ENCODE peak calls at places on chromosomes 5 and 9, in five cellular contexts. One of them, this sample, is unnamed.

GRCh38 chr5:143514915-143515314 is 111.4 kb upstream of the NR3C1 start:
- DNase-seq in A549: no peak
- DNase-seq in IMR-90: peak
- DNase-seq in GM12878: no peak
- DNase-seq in K562: no peak
- DNase-seq in this sample: no peak

GRCh38 chr5:18653216-18653752 is 1019.0 kb downstream of the TAF11L14 start:
- DNase-seq in GM12878: peak
- DNase-seq in A549: no peak
- DNase-seq in IMR-90: no peak
- DNase-seq in K562: no peak
- DNase-seq in this sample: no peak

GRCh38 chr9:23321049-23321448 is 505.0 kb downstream of the ELAVL2 start:
- DNase-seq in GM12878: no peak
- DNase-seq in IMR-90: no peak
- DNase-seq in K562: no peak
- DNase-seq in A549: no peak
- DNase-seq in this sample: no peak

GRCh38 chr5:14849516-14850294 is 21.9 kb downstream of the ANKH start:
- DNase-seq in K562: no peak
- DNase-seq in IMR-90: no peak
- DNase-seq in GM12878: no peak
- DNase-seq in A549: no peak
- DNase-seq in this sample: no peak

GRCh38 chr5:107633171-107633901 is 37.4 kb downstream of the EFNA5 start:
- DNase-seq in GM12878: no peak
- DNase-seq in K562: no peak
- DNase-seq in A549: no peak
- DNase-seq in IMR-90: peak
- DNase-seq in this sample: no peak

GRCh38 chr5:134304306-134304705 is 62.7 kb downstream of the CDKL3 start:
- DNase-seq in GM12878: no peak
- DNase-seq in A549: no peak
- DNase-seq in IMR-90: no peak
- DNase-seq in K562: no peak
- DNase-seq in this sample: no peak

GRCh38 chr9:638152-638551 is 203.3 kb upstream of the DMRT1 start:
- DNase-seq in GM12878: no peak
- DNase-seq in K562: no peak
- DNase-seq in A549: no peak
- DNase-seq in IMR-90: no peak
- DNase-seq in this sample: no peak

GRCh38 chr5:172800088-172800551 is 29.1 kb upstream of the DUSP1 start:
- DNase-seq in K562: no peak
- DNase-seq in A549: no peak
- DNase-seq in IMR-90: peak
- DNase-seq in GM12878: no peak
- DNase-seq in this sample: no peak

GRCh38 chr9:112810696-112811490 is 60.3 kb downstream of the SNX30 start:
- DNase-seq in A549: no peak
- DNase-seq in IMR-90: no peak
- DNase-seq in GM12878: no peak
- DNase-seq in K562: peak
- DNase-seq in this sample: no peak

DNA sequence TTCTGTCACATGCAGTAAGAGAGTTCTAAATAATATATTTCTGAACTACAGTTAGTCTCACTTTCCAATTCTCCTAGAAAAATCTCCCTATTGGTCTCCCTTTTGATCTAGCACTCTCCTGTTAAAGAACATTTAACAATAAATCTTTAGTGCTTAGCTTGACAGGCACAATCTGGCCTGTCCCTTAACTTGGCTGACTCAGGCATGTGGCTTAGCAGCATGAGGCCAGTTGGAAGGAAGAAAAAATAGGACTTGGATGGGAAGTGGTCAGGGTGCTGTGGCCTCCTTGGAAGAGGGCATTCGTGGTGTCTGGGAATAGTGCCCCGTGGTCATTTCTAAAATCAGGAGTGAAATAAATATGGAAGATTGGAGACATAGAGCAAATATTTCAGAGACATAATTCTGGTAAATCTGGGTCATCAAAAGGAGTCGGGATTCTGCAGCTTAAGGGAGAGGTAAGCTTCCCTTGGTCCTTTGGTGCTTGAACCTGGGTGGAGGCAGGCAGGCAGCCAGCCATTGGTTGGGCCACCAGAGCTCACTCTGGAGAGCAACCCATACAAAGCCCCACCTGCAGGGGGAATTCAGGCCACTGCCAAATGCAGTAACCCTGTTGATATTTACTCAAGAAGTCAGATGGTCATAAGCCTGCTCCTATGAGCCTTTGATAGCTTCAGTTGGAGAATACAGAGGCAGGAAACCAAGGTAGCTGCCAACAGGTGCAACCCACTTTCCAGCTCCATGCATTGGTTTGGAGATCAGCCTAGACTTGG is 28.8 kb upstream of the TLE4 start:
- DNase-seq in K562: no peak
- DNase-seq in A549: no peak
- DNase-seq in GM12878: no peak
- DNase-seq in IMR-90: no peak
- DNase-seq in this sample: no peak
- TF ChIP-seq RCOR1 in K562: no peak
- TF ChIP-seq RCOR1 in A549: no peak
- TF ChIP-seq RCOR1 in GM12878: no peak
- TF ChIP-seq RCOR1 in IMR-90: no peak
- TF ChIP-seq RCOR1 in this sample: no peak

GRCh38 chr5:19734706-19735240 is 253.2 kb downstream of the CDH18 start:
- DNase-seq in K562: no peak
- DNase-seq in GM12878: no peak
- DNase-seq in IMR-90: no peak
- DNase-seq in A549: no peak
- DNase-seq in this sample: no peak
- TF ChIP-seq RCOR1 in K562: no peak
- TF ChIP-seq RCOR1 in GM12878: no peak
- TF ChIP-seq RCOR1 in IMR-90: no peak
- TF ChIP-seq RCOR1 in A549: no peak
- TF ChIP-seq RCOR1 in this sample: no peak

DNA sequence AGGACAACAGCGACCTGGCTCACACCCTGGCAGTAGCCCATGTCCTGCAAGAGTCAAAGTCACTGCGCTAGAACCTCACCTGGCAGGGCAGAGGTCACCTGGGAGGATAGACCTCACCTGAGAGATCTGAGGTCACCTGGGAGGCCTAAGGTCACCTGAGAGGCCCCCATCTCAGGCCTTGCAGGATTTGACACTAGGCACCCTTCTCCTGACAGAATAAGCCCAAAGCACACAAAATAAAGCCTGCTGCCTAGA is 75.2 kb upstream of the SPTLC1 start:
- DNase-seq in GM12878: no peak
- DNase-seq in IMR-90: no peak
- DNase-seq in A549: no peak
- DNase-seq in K562: no peak
- DNase-seq in this sample: no peak
- TF ChIP-seq RCOR1 in GM12878: no peak
- TF ChIP-seq RCOR1 in IMR-90: no peak
- TF ChIP-seq RCOR1 in A549: no peak
- TF ChIP-seq RCOR1 in K562: no peak
- TF ChIP-seq RCOR1 in this sample: no peak

GRCh38 chr5:124659798-124660197 is 86.6 kb downstream of the ZNF608 start:
- DNase-seq in IMR-90: no peak
- DNase-seq in A549: no peak
- DNase-seq in K562: no peak
- DNase-seq in GM12878: no peak
- DNase-seq in this sample: no peak

GRCh38 chr5:124663101-124663506 is 83.3 kb downstream of the ZNF608 start:
- DNase-seq in IMR-90: no peak
- DNase-seq in K562: peak
- DNase-seq in GM12878: no peak
- DNase-seq in A549: no peak
- DNase-seq in this sample: no peak

GRCh38 chr5:124662261-124662781 is 84.1 kb downstream of the ZNF608 start:
- DNase-seq in GM12878: no peak
- DNase-seq in A549: peak
- DNase-seq in K562: peak
- DNase-seq in IMR-90: no peak
- DNase-seq in this sample: no peak

GRCh38 chr5:124660229-124661093 is 86.0 kb downstream of the ZNF608 start:
- DNase-seq in GM12878: no peak
- DNase-seq in K562: no peak
- DNase-seq in A549: no peak
- DNase-seq in IMR-90: no peak
- DNase-seq in this sample: no peak

GRCh38 chr5:124661317-124662141 is 84.9 kb downstream of the ZNF608 start:
- DNase-seq in IMR-90: peak
- DNase-seq in K562: peak
- DNase-seq in GM12878: no peak
- DNase-seq in A549: peak
- DNase-seq in this sample: no peak
- TF ChIP-seq RCOR1 in IMR-90: peak
- TF ChIP-seq RCOR1 in K562: no peak
- TF ChIP-seq RCOR1 in GM12878: no peak
- TF ChIP-seq RCOR1 in A549: no peak
- TF ChIP-seq RCOR1 in this sample: no peak

This sample was measured in SK-N-SH.